ENCODE peak calls at places on chromosomes 2 and 18, in five cellular contexts. P, W, H, E and Y are unnamed samples. For H3K4me1, the result is how much of the 10 kb centered on the place peaks cover.

GRCh38 chr2:158745067-158745865 is 49.9 kb upstream of the DAPL1 start:
- DNase-seq in P (peak), W (peak), H (peak), E (peak), Y (peak)

GRCh38 chr2:218008060-218009040 is 5.6 kb upstream of the TNS1 start:
- DNase-seq in P (no peak), W (no peak), H (no peak), E (peak), Y (no peak)

GRCh38 chr2:190836767-190837166 is 43.9 kb upstream of the GLS start:
- DNase-seq in P (no peak), W (no peak), H (no peak), E (no peak), Y (no peak)

GRCh38 chr18:11121426-11121825 is 27.9 kb downstream of the PIEZO2 start:
- DNase-seq in P (no peak), W (no peak), H (no peak), E (peak), Y (no peak)

GRCh38 chr2:147026664-147027278 is 818.1 kb upstream of the ACVR2A start:
- DNase-seq in P (no peak), W (no peak), H (no peak), E (peak), Y (no peak)

GRCh38 chr2:35871672-35872071 is 483.9 kb upstream of the CRIM1 start:
- DNase-seq in P (peak), W (no peak), H (no peak), E (no peak), Y (no peak)

GRCh38 chr2:190470256-190470826 is 62.2 kb downstream of the MFSD6 start:
- DNase-seq in P (no peak), W (no peak), H (no peak), E (no peak), Y (no peak)

GRCh38 chr18:31946305-31947046 is 3.5 kb upstream of the TRAPPC8 start:
- DNase-seq in P (peak), W (peak), H (no peak), E (no peak), Y (no peak)

GRCh38 chr2:169329669-169330554 is 32.4 kb downstream of the LRP2 start:
- DNase-seq in P (no peak), W (no peak), H (no peak), E (no peak), Y (no peak)

GRCh38 chr2:106070181-106070580 is 123.9 kb downstream of the UXS1 start:
- DNase-seq in P (no peak), W (no peak), H (no peak), E (no peak), Y (no peak)

GRCh38 chr2:85588218-85589044 is 4.2 kb downstream of the VAMP5 start:
- DNase-seq in P (peak), W (no peak), H (no peak), E (no peak), Y (no peak)

GRCh38 chr18:3715223-3716080 is 265.5 kb downstream of the TGIF1 start:
- DNase-seq in P (no peak), W (no peak), H (no peak), E (no peak), Y (no peak)

GRCh38 chr2:144464730-144465129 is 55.2 kb downstream of the ZEB2 start:
- DNase-seq in P (no peak), W (no peak), H (no peak), E (no peak), Y (no peak)

GRCh38 chr2:19675003-19675629 is 226.7 kb downstream of the TTC32 start:
- DNase-seq in P (peak), W (no peak), H (no peak), E (no peak), Y (no peak)

GRCh38 chr2:159936471-159936870 is 125.9 kb downstream of the PLA2R1 start:
- DNase-seq in P (peak), W (no peak), H (no peak), E (no peak), Y (no peak)

GRCh38 chr2:240570531-240571313 is 2.4 kb downstream of the RNPEPL1 start:
- DNase-seq in P (no peak), W (no peak), H (no peak), E (no peak), Y (no peak)

GRCh38 chr2:180747728-180748127 is 232.7 kb upstream of the UBE2E3 start:
- DNase-seq in P (peak), W (no peak), H (no peak), E (peak), Y (no peak)

GRCh38 chr2:111042772-111043771 is 77.6 kb upstream of the BCL2L11 start:
- DNase-seq in P (no peak), W (no peak), H (peak), E (no peak), Y (no peak)

GRCh38 chr2:121030523-121030922 is 254.5 kb downstream of the TFCP2L1 start:
- DNase-seq in P (no peak), W (no peak), H (no peak), E (no peak), Y (no peak)

GRCh38 chr2:71181316-71181715 is 45.6 kb downstream of the PAIP2B start:
- DNase-seq in P (no peak), W (no peak), H (no peak), E (no peak), Y (no peak)

GRCh38 chr2:165648826-165649225 is 145.2 kb downstream of the GALNT3 start:
- DNase-seq in P (no peak), W (no peak), H (no peak), E (no peak), Y (no peak)

GRCh38 chr2:32743480-32744236 is 115.8 kb downstream of the TTC27 start:
- DNase-seq in P (no peak), W (no peak), H (no peak), E (peak), Y (no peak)

GRCh38 chr2:57141269-57141668 is 905.3 kb upstream of the VRK2 start:
- DNase-seq in P (no peak), W (no peak), H (no peak), E (no peak), Y (no peak)

GRCh38 chr18:905948-906415 is 1.3 kb downstream of the ADCYAP1 start:
- DNase-seq in P (peak), W (peak), H (no peak), E (no peak), Y (no peak)

GRCh38 chr2:172214252-172214651 is 111.6 kb upstream of the DLX2 start:
- DNase-seq in P (no peak), W (no peak), H (no peak), E (no peak), Y (no peak)

GRCh38 chr2:105766300-105766866 is 21.7 kb downstream of the NCK2 start:
- DNase-seq in P (no peak), W (no peak), H (no peak), E (no peak), Y (no peak)

GRCh38 chr2:74703373-74703772 is 49.3 kb downstream of the SEMA4F start:
- DNase-seq in P (no peak), W (no peak), H (no peak), E (no peak), Y (no peak)

GRCh38 chr18:75269140-75269676 is 58.6 kb downstream of the TSHZ1 start:
- DNase-seq in P (no peak), W (no peak), H (no peak), E (no peak), Y (no peak)

GRCh38 chr2:98294711-98295110 is 51.5 kb upstream of the CNGA3 start:
- DNase-seq in P (no peak), W (no peak), H (no peak), E (no peak), Y (no peak)

GRCh38 chr2:133484106-133484505 is 84.2 kb downstream of the NCKAP5 start:
- DNase-seq in P (no peak), W (no peak), H (no peak), E (peak), Y (no peak)

GRCh38 chr2:195671563-195671962 is 14.5 kb downstream of the SLC39A10 start:
- DNase-seq in P (peak), W (no peak), H (no peak), E (peak), Y (no peak)

GRCh38 chr2:135159191-135159590 is 107.1 kb downstream of the RAB3GAP1 start:
- DNase-seq in P (no peak), W (no peak), H (no peak), E (no peak), Y (no peak)

DNA sequence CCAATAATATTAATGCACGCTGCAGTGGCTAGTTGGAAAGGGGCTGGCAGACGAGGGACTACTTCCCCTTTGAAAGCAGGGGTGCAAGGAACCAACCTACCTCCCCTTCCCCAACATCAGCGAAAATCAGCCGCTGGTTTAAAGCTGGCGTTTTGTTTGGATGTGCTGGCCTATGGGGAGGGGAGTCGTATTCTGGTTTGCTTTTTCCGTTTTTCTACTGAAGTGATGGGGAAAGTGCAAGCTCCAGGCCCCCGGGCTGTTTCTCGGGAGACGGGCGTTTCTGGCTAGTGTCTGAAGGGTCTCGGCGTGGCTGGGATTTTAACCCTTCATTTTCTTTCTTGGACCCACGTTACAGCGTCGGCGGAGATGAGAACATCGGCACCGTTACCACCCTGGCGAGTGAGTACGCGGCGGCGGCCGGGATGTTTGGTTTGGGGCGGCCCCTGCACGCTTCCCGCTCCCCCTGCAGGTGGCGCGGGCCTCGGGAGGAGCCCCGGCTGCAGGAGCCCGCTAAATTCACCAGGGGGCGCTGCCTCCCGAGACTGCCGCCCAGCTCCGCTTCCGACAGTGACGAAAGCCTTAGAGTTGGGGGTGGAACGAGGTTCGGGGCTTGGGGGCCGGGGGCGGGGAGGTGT is 70.7 kb downstream of the PLB1 start:
- DNase-seq in P (peak), W (peak), H (peak), E (peak), Y (peak)
- H2BK5ac ChIP-seq in P (no peak), W (no peak), H (no peak), E (peak), Y (no peak)

GRCh38 chr18:22194151-22194598 is 24.8 kb downstream of the GATA6 start:
- DNase-seq in P (peak), W (no peak), H (no peak), E (no peak), Y (no peak)
- H3K4me1 ChIP-seq in P (under half), W (under half), H (under half), E (under half), Y (under half)

GRCh38 chr2:16295891-16296290 is 355.5 kb downstream of the MYCN start:
- DNase-seq in P (no peak), W (no peak), H (peak), E (no peak), Y (no peak)
- H2BK5ac ChIP-seq in P (no peak), W (no peak), H (no peak), E (no peak), Y (no peak)

GRCh38 chr2:73235315-73236028 is 1.4 kb downstream of the CCT7 start:
- DNase-seq in P (no peak), W (no peak), H (no peak), E (no peak), Y (no peak)
- H3K4me1 ChIP-seq in P (under half), W (under half), H (under half), E (under half), Y (under half)

GRCh38 chr18:46320928-46321855 is 217.0 kb downstream of the HAUS1 start:
- DNase-seq in P (no peak), W (no peak), H (no peak), E (peak), Y (no peak)
- H2BK5ac ChIP-seq in P (no peak), W (no peak), H (no peak), E (no peak), Y (no peak)

GRCh38 chr2:113861740-113862139 is 28.1 kb upstream of the ACTR3 start:
- DNase-seq in P (no peak), W (no peak), H (no peak), E (no peak), Y (no peak)

GRCh38 chr2:113858764-113859163 is 31.1 kb upstream of the ACTR3 start:
- DNase-seq in P (no peak), W (no peak), H (no peak), E (peak), Y (no peak)

GRCh38 chr2:113857454-113857853 is 32.4 kb upstream of the ACTR3 start:
- DNase-seq in P (no peak), W (no peak), H (no peak), E (no peak), Y (no peak)

GRCh38 chr2:113863166-113863565 is 26.7 kb upstream of the ACTR3 start:
- DNase-seq in P (no peak), W (no peak), H (no peak), E (no peak), Y (no peak)
- H3K4me1 ChIP-seq in P (under half), W (under half), H (under half), E (under half), Y (under half)

DNA sequence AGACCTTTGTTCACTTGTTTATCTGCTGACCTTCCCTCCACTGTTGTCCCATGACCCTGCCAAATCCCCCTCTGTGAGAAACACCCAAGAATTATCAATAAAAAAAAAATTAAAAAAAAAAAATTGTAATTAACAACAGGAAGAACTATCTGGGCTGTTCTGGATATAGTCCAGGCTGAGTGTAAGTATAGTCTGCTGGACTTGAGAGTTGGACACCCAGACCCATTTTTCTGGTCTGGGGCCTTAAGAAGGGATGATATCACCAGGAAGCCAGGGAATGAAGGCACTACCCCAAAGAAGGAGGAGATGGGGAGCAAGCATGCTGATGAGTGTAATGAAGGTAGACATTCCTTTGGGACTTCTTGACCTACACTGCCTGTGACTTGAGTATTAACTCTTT is 72.1 kb upstream of the ZFP36L2 start:
- DNase-seq in P (no peak), W (no peak), H (no peak), E (no peak), Y (no peak)
- H2BK5ac ChIP-seq in P (no peak), W (no peak), H (no peak), E (no peak), Y (no peak)